ENCODE peak calls at places on chromosomes 3 and 15, in four cellular contexts. V, C, T and F are unnamed samples.

GRCh38 chr3:190534986-190535385 is 21.1 kb downstream of the IL1RAP start:
- DNase-seq in V (no peak), C (no peak), T (no peak), F (no peak)

GRCh38 chr3:14414841-14415464 is 12.5 kb downstream of the SLC6A6 start:
- DNase-seq in V (no peak), C (no peak), T (no peak), F (no peak)

GRCh38 chr3:3799173-3800075 is at the start of gene LRRN1:
- DNase-seq in V (peak), C (no peak), T (peak), F (peak)

GRCh38 chr15:40603935-40604334 is 9.9 kb downstream of the KNL1 start:
- DNase-seq in V (no peak), C (no peak), T (no peak), F (no peak)

GRCh38 chr3:175948041-175948440 is 1088.9 kb downstream of the NAALADL2 start:
- DNase-seq in V (no peak), C (no peak), T (no peak), F (no peak)

GRCh38 chr15:61364871-61365270 is 135.8 kb upstream of the RORA start:
- DNase-seq in V (no peak), C (no peak), T (no peak), F (no peak)

GRCh38 chr3:52143616-52144015 is 10.6 kb downstream of the POC1A start:
- DNase-seq in V (no peak), C (no peak), T (no peak), F (no peak)

GRCh38 chr3:189833996-189834395 is 202.8 kb downstream of the TP63 start:
- DNase-seq in V (no peak), C (no peak), T (peak), F (no peak)

GRCh38 chr3:24496529-24497482 is 2.2 kb upstream of the THRB start:
- DNase-seq in V (peak), C (peak), T (no peak), F (no peak)

GRCh38 chr15:93072440-93073394 is 16.3 kb downstream of the RGMA start:
- DNase-seq in V (peak), C (peak), T (peak), F (peak)
- TF ChIP-seq CTCF in V (no peak), C (no peak), T (no peak), F (no peak)

GRCh38 chr3:112990672-112991602 is at the start of gene GTPBP8:
- DNase-seq in V (peak), C (peak), T (peak), F (peak)
- TF ChIP-seq CTCF in V (no peak), C (no peak), T (no peak), F (peak)

DNA sequence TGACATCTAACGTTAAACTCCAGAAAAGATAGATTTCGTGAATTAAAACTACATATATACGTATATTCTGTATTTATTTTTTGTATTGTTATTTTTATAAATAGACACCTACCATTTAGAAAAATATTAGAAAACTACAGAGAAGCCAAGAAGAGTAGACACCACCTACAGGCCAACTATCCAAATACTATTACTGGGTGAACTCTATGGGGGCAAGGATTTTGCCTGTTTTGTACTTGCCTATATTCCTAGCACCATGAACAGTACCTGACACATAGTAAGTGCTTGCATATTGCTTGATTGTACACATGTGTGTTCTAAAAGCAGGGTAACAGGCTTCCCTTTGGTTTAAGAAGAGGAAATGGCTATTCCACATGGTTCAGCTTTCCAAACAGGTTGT is 24.4 kb upstream of the CLEC3B start:
- DNase-seq in V (no peak), C (no peak), T (no peak), F (no peak)
- TF ChIP-seq CTCF in V (no peak), C (peak), T (no peak), F (no peak)

GRCh38 chr3:151265866-151266265 is 12.5 kb downstream of the P2RY14 start:
- DNase-seq in V (no peak), C (no peak), T (no peak), F (no peak)
- TF ChIP-seq CTCF in V (no peak), C (no peak), T (no peak), F (no peak)

GRCh38 chr15:30991301-30992072 is at the start of gene MTMR10:
- DNase-seq in V (peak), C (peak), T (peak), F (peak)
- TF ChIP-seq CTCF in V (no peak), C (no peak), T (no peak), F (no peak)

GRCh38 chr3:177281292-177281942 is 84.1 kb upstream of the TBL1XR1 start:
- DNase-seq in V (no peak), C (no peak), T (no peak), F (no peak)

GRCh38 chr3:177279118-177279815 is 82.0 kb upstream of the TBL1XR1 start:
- DNase-seq in V (no peak), C (no peak), T (no peak), F (no peak)

GRCh38 chr3:177284383-177284881 is 87.2 kb upstream of the TBL1XR1 start:
- DNase-seq in V (no peak), C (peak), T (no peak), F (no peak)

GRCh38 chr3:177283983-177284382 is 86.7 kb upstream of the TBL1XR1 start:
- DNase-seq in V (no peak), C (no peak), T (no peak), F (no peak)

DNA sequence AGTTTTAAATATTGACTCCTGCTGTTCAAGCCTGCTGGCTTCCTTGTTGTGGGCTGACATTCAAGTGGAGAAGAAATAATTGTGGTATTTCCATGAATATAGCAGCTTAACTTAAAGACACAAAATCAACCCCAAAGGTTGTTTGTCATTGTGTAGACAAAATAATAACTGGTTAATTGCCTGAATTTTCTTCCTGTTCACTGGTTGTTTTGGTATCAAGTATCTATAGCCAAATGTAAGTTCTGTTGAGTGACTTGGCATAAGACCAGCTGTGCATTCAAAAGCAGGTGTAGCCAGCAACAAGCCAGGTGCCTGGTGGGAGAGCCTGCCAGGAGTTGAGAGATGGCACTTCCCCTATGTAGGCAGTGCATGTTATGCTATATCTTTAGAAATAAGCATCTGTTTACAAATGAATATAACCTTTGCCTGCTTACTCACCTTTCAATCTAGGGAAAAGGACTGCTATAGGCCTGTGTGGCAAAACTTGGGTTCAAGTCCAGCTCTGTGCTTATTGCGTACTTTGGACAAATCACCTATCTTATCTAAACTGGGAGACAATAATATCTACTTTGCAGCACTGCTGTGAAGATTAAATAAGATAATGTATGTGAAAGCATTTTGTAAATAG is 84.9 kb upstream of the TBL1XR1 start:
- DNase-seq in V (no peak), C (no peak), T (no peak), F (no peak)
- TF ChIP-seq CTCF in V (no peak), C (no peak), T (no peak), F (no peak)

DNA sequence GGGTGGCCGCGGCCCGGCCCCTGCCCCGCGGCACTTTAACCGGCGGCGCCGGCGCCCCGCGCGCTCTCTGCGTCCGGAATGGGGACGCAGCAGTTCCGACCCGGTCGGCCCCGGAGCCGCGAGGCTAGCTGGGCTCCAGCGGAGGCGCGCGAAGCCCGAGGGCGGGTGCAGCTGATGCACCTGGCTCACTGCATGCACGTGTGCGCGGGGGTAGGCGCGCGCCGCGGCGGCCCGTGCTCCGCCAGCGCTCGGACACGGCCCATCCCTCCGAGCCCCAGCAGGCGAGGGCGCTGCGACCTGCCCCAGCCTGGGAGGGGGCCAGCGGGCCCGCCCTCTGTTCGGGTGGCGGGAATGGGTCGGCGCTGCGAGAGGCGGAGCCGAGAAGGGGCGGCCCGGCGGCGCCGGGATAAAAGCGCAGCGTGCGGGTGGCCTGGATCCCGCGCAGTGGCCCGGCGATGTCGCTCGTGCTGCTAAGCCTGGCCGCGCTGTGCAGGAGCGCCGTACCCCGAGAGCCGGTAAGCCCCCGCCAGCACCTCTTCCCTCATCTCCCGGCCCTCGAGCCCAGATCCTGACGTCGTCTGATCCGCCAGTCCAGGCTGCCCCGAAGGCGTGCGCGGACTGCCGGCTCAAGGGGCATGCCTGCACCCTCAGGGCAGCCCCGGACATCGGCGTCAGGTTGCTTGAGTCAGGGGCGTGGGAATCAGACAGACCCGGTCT is at the start of the genes CHDH and IL17RB:
- DNase-seq in V (no peak), C (no peak), T (no peak), F (no peak)
- TF ChIP-seq CTCF in V (no peak), C (no peak), T (no peak), F (no peak)

DNA sequence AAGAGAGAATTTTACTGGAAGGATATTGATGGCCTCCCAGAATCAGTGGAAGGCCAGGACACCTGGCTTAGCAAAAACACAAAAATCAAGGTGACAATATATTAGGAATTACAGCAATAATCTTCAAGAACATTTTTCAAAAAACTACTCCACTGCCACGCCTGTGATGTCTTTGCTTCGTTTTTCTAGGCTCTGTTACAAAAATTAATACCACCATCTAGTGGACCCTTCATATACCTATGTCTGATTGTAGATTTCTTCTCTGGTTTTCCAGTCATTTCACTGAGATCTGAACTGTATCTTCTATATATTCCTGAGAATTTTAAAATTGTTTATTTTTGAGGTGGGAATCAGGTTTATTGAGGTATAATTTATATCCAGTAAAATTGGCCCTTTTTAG is 5.6 kb upstream of the SLC33A1 start:
- DNase-seq in V (no peak), C (no peak), T (no peak), F (no peak)
- TF ChIP-seq CTCF in V (no peak), C (peak), T (no peak), F (peak)